ENCODE peak calls at places on chromosomes 7 and 10, in eight cellular contexts. H is adrenal gland; E is colonic mucosa; R is CD8-positive, alpha-beta memory T cell; K is right cardiac atrium; O is prostate gland; M is neural progenitor cell; P is SK-N-SH. T is an unnamed sample.

GRCh38 chr10:101708073-101708472 is 13.1 kb upstream of the FBXW4 start:
- DNase-seq in H (no peak), E (no peak), R (no peak), K (no peak), O (no peak), M (peak; percentile 21), P (no peak), T (no peak)

GRCh38 chr7:19773361-19773760 is at the start of gene TMEM196:
- DNase-seq in H (peak; percentile 21), E (no peak), R (no peak), K (no peak), O (no peak), M (peak; percentile 63), P (peak; percentile 11), T (no peak)

GRCh38 chr10:55734112-55734511 is 626.9 kb downstream of the ZWINT start:
- DNase-seq in H (no peak), E (no peak), R (no peak), K (no peak), O (no peak), M (no peak), P (no peak), T (no peak)

GRCh38 chr10:34295142-34295548 is 520.0 kb downstream of the PARD3 start:
- DNase-seq in H (no peak), E (no peak), R (no peak), K (no peak), O (no peak), M (no peak), P (no peak), T (no peak)

GRCh38 chr10:107054469-107055156 is 109.9 kb downstream of the SORCS1 start:
- DNase-seq in H (no peak), E (no peak), R (no peak), K (no peak), O (no peak), M (no peak), P (no peak), T (no peak)

GRCh38 chr10:89470628-89471027 is 56.3 kb downstream of the IFIT5 start:
- DNase-seq in H (no peak), E (no peak), R (no peak), K (no peak), O (no peak), M (no peak), P (no peak), T (no peak)

GRCh38 chr7:74289018-74289659 is at the start of gene CLIP2:
- DNase-seq in H (peak; percentile 82), E (peak; percentile 84), R (peak; percentile 66), K (peak; percentile 93), O (peak; percentile 76), M (peak; percentile 95), P (peak; percentile 99), T (peak; percentile 80)

GRCh38 chr10:112379635-112380296 is 5.8 kb downstream of the ACSL5 start:
- DNase-seq in H (no peak), E (no peak), R (no peak), K (no peak), O (no peak), M (no peak), P (no peak), T (peak; percentile 51)

DNA sequence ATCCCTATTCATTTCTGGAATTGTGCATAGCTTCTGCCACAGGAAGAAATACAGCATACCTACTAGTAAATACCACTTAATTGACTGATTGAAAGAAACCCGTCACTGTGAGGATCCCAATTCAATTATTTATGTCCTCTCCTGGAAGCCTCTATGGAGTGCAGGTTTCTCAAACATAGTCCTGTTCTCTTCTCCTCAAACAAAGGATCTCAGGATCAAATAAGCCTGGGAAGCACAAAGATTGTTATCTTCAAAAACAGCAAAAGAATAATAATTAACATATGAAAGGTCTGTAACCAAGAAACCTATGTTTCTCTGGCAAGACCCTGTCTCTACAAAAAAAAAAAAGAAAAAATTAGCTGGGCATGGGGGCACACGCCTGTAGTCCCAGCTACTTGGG is 127.3 kb downstream of the KCNMA1 start:
- DNase-seq in H (no peak), E (no peak), R (no peak), K (no peak), O (no peak), M (no peak), P (no peak), T (no peak)
- H3K4me1 ChIP-seq in H (peaks cover 12% of the 10 kb centered on the region), E (no peaks in the 10 kb centered on the region), R (no peaks in the 10 kb centered on the region), K (no peaks in the 10 kb centered on the region), O (peaks cover 3% of the 10 kb centered on the region), M (peaks cover 33% of the 10 kb centered on the region), P (peaks cover 69% of the 10 kb centered on the region), T (peaks cover 39% of the 10 kb centered on the region)

DNA sequence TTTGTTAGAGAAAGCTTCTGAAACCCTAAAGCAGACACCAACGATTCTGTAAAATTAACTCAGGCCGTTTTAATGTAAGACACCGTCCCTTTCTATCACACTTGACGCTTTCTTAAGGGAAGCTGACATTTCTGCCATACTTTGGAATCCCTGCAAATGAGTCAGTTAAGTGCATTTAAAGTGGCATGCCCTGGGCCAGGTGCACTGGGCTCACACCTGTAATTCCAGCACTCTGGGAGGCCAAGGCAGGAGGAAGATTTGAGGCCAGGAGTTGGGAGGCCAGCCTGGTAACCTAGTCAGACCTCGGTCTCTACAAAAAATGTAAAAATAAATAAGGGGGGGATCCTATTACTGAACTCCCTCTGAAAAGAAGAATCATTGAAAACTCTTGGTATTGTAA is 4.4 kb downstream of the UBE2H start:
- DNase-seq in H (no peak), E (no peak), R (no peak), K (no peak), O (no peak), M (no peak), P (no peak), T (no peak)
- H3K4me1 ChIP-seq in H (peaks cover 49% of the 10 kb centered on the region), E (no peaks in the 10 kb centered on the region), R (peaks cover 41% of the 10 kb centered on the region), K (peaks cover 5% of the 10 kb centered on the region), O (peaks cover 11% of the 10 kb centered on the region), M (peaks cover 23% of the 10 kb centered on the region), P (peaks cover 14% of the 10 kb centered on the region), T (peaks cover 27% of the 10 kb centered on the region)

DNA sequence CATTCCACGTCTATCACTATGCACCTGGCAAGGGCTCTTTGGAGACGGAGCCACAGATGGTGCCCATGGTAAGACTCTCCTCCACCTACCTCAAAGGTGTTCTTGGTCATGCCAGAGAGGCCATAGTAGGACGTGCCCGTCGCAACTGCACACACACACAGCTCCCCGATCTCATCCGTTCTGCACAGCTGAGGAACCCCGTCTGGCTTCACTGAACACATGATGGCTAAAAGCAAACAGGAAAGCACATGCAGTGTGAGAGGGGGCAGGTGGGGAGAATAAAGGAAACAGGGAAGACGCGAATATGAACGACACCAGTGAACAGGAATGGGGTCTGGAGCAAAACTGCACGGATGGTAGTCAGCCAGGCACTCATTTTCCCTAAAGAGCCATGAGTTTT is 230.9 kb downstream of the ZMYND11 start:
- DNase-seq in H (no peak), E (no peak), R (no peak), K (no peak), O (no peak), M (no peak), P (no peak), T (no peak)
- H3K4me1 ChIP-seq in H (peaks cover 9% of the 10 kb centered on the region), E (no peaks in the 10 kb centered on the region), R (no peaks in the 10 kb centered on the region), K (no peaks in the 10 kb centered on the region), O (no peaks in the 10 kb centered on the region), M (no peaks in the 10 kb centered on the region), P (peaks cover 36% of the 10 kb centered on the region), T (no peaks in the 10 kb centered on the region)

DNA sequence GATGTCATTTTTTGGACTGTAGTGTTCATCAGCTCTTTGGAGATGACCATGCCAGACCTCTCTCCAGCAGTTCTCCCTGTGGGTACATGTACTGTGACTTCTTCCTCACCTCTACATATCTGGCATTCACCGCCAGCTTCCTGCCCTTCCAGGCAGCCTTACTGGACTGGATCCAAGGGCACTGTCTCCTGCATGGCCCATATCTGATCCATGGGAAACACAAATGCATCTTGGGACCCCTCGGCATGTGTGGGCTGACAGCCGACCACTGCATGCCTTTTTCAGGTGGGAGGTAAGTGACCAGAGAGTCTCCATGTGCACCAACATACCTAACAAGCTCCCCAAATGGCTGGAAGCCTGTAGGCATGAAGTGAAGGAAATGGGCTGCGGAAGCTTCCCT is 3.9 kb upstream of the BLVRA start:
- DNase-seq in H (no peak), E (no peak), R (no peak), K (no peak), O (no peak), M (no peak), P (no peak), T (no peak)
- H3K4me1 ChIP-seq in H (peaks cover 6% of the 10 kb centered on the region), E (no peaks in the 10 kb centered on the region), R (peaks cover 10% of the 10 kb centered on the region), K (no peaks in the 10 kb centered on the region), O (no peaks in the 10 kb centered on the region), M (peaks cover 13% of the 10 kb centered on the region), P (peaks cover 9% of the 10 kb centered on the region), T (no peaks in the 10 kb centered on the region)

GRCh38 chr7:97011104-97011503 is 5.8 kb downstream of the DLX6 start:
- DNase-seq in H (no peak), E (no peak), R (no peak), K (no peak), O (no peak), M (no peak), P (no peak), T (no peak)
- H3K4me1 ChIP-seq in H (peaks cover 4% of the 10 kb centered on the region), E (no peaks in the 10 kb centered on the region), R (no peaks in the 10 kb centered on the region), K (no peaks in the 10 kb centered on the region), O (no peaks in the 10 kb centered on the region), M (peaks cover 10% of the 10 kb centered on the region), P (peaks cover 9% of the 10 kb centered on the region), T (peaks cover 6% of the 10 kb centered on the region)

GRCh38 chr10:3025300-3025699 is 42.0 kb upstream of the PFKP start:
- DNase-seq in H (no peak), E (no peak), R (no peak), K (no peak), O (no peak), M (no peak), P (no peak), T (no peak)
- H3K4me1 ChIP-seq in H (no peaks in the 10 kb centered on the region), E (no peaks in the 10 kb centered on the region), R (no peaks in the 10 kb centered on the region), K (no peaks in the 10 kb centered on the region), O (peaks cover 3% of the 10 kb centered on the region), M (no peaks in the 10 kb centered on the region), P (no peaks in the 10 kb centered on the region), T (no peaks in the 10 kb centered on the region)